ENCODE peak calls at places on chromosomes 3 and 15, in six cellular contexts. F, I, S, P, C and N are unnamed samples.

GRCh38 chr3:148727242-148727641 is 29.5 kb downstream of the AGTR1 start:
- DNase-seq in P (peak), S (peak), C (peak), F (peak), I (peak), N (no peak)

GRCh38 chr3:37863949-37864822 is 2.5 kb downstream of the CTDSPL start:
- DNase-seq in P (peak), F (peak), C (peak), I (no peak), S (peak), N (no peak)

GRCh38 chr3:119331661-119332060 is 37.5 kb downstream of the ARHGAP31 start:
- DNase-seq in C (no peak), P (no peak), S (no peak), F (no peak), I (no peak), N (peak)

GRCh38 chr3:55484741-55485207 is 2.3 kb downstream of the WNT5A start:
- DNase-seq in S (no peak), C (no peak), F (no peak), I (no peak), P (no peak), N (no peak)

GRCh38 chr15:85976986-85977385 is 102.7 kb upstream of the AGBL1 start:
- DNase-seq in F (no peak), S (no peak), C (no peak), P (no peak), I (no peak), N (no peak)

GRCh38 chr3:27354588-27355203 is 14.5 kb downstream of the NEK10 start:
- DNase-seq in S (peak), C (no peak), P (no peak), I (no peak), F (peak), N (no peak)

GRCh38 chr15:39851505-39852082 is 68.5 kb downstream of the GPR176 start:
- DNase-seq in C (no peak), I (no peak), S (peak), F (peak), P (no peak), N (peak)

GRCh38 chr3:158660711-158661110 is 11.7 kb downstream of the LXN start:
- DNase-seq in P (no peak), F (no peak), S (no peak), C (no peak), I (no peak), N (peak)

GRCh38 chr15:98658831-98659699 is 10.7 kb downstream of the IGF1R start:
- DNase-seq in S (peak), P (peak), C (no peak), I (no peak), F (peak), N (peak)

GRCh38 chr15:67107014-67107812 is 41.8 kb downstream of the SMAD3 start:
- DNase-seq in I (no peak), C (no peak), S (no peak), F (peak), P (no peak), N (peak)

GRCh38 chr3:42159706-42160472 is 68.7 kb downstream of the TRAK1 start:
- DNase-seq in F (peak), I (peak), P (peak), C (peak), S (peak), N (no peak)

GRCh38 chr15:75712668-75713337 is at the start of gene CSPG4:
- DNase-seq in I (no peak), S (peak), P (peak), F (peak), C (peak), N (peak)

GRCh38 chr3:100963041-100963440 is 30.2 kb downstream of the ABI3BP start:
- DNase-seq in I (no peak), S (no peak), F (no peak), C (no peak), P (no peak), N (no peak)

GRCh38 chr3:42979044-42979962 is at the start of gene GASK1A:
- DNase-seq in S (peak), F (no peak), P (peak), I (peak), C (peak), N (no peak)

GRCh38 chr15:67101981-67102929 is 36.9 kb downstream of the SMAD3 start:
- DNase-seq in C (no peak), P (no peak), I (no peak), S (no peak), F (peak), N (peak)

GRCh38 chr3:81352867-81353266 is 408.6 kb downstream of the GBE1 start:
- DNase-seq in P (no peak), C (peak), I (no peak), S (peak), F (no peak), N (peak)

GRCh38 chr3:171846594-171846993 is 3.4 kb downstream of the TMEM212 start:
- DNase-seq in I (no peak), C (no peak), P (no peak), F (peak), S (no peak), N (peak)

GRCh38 chr15:81323944-81324881 is at the start of gene STARD5:
- DNase-seq in S (peak), F (peak), I (peak), C (peak), P (peak), N (peak)
- H4K8ac ChIP-seq in S (no peak), F (peak), I (peak), C (no peak), P (peak), N (peak)

GRCh38 chr15:51829360-51830278 is at the start of gene TMOD3:
- DNase-seq in I (peak), P (peak), F (peak), C (peak), S (peak), N (peak)
- H2BK5ac ChIP-seq in I (peak), P (peak), F (peak), C (no peak), S (no peak), N (peak)

DNA sequence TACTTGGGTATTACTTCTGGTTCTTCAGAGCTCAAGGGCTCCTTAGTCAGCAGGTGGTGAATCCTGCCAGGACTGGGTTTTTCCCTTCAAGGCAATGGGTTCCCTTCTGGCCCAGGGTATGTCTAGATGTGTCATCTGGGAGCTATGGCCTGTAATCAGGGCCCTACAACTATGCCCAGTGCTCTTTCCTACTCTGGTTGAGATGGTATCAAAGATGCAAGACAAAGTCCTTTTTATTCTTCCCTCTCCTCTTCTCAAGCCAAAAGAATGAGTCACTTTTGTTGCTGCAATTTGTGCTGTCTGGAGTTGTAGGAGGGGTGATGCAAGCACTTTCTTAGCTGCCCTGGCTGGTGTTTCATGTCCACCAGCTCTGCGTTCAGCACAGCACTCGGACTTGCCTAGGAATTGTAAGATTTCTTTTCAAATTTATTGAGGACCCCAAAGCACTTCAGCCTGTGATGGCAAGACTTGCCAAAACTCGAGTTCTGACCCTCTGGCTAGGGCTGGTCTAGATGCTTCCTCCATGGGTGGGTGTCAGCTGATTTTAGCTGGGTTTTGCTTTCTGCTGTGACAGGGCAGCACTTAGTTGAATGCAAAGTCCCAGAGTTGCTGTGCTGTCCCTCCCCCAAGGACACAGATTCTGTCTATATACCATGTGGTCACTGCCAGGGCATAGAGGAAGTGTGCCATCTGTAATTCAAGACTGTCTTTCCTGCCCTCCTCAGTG is 129.2 kb upstream of the CBLB start:
- DNase-seq in C (no peak), F (peak), S (no peak), I (no peak), P (no peak), N (peak)
- H4K8ac ChIP-seq in C (no peak), F (peak), S (no peak), I (no peak), P (no peak), N (peak)

GRCh38 chr3:8852511-8852910 is 83.1 kb upstream of the OXTR start:
- DNase-seq in S (no peak), I (no peak), F (no peak), P (no peak), C (no peak), N (no peak)
- H2BK5ac ChIP-seq in S (no peak), I (no peak), F (peak), P (no peak), C (no peak), N (peak)

GRCh38 chr3:179954226-179954870 is 82.4 kb downstream of the PEX5L start:
- DNase-seq in S (no peak), F (no peak), P (no peak), I (no peak), C (no peak), N (no peak)
- H4K8ac ChIP-seq in S (no peak), F (no peak), P (no peak), I (no peak), C (no peak), N (no peak)

GRCh38 chr15:63045438-63046278 is 3.1 kb downstream of the TPM1 start:
- DNase-seq in F (peak), S (peak), P (no peak), I (no peak), C (no peak), N (no peak)

GRCh38 chr15:63042879-63043340 is 363 bp downstream of the TPM1 start:
- DNase-seq in F (no peak), I (no peak), P (no peak), S (peak), C (no peak), N (no peak)

GRCh38 chr15:63043391-63044076 is 987 bp downstream of the TPM1 start:
- DNase-seq in I (no peak), P (no peak), F (peak), C (no peak), S (no peak), N (no peak)

GRCh38 chr15:63044645-63045437 is 2.3 kb downstream of the TPM1 start:
- DNase-seq in S (peak), P (no peak), C (peak), F (no peak), I (peak), N (peak)

DNA sequence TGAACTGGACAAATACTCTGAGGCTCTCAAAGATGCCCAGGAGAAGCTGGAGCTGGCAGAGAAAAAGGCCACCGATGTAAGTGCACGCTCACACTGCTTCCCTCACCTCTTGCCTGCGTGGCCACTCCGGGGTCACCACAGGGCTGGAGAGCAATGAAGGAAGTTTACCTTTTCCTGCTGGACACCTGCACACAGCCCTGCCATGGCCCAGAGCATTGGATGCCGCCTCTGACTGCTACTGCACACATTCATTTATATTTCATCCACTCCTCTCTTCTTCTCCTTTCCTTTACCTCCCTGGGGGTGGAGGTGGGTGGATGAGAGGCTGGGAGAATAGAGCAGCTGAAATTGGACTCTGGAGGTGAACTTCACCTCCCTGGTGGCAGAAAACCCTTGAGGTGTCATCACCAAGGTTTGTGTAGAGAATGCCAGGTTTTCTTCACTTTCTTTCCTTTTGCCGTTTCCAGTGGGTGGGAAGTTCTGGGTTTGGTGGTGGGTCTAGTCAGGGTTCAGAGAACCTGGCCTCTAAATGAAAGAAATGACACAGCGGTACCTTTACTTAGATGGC is 1.6 kb downstream of the TPM1 start:
- DNase-seq in I (no peak), S (no peak), F (no peak), P (no peak), C (no peak), N (no peak)
- H2BK5ac ChIP-seq in I (peak), S (no peak), F (peak), P (peak), C (no peak), N (peak)

GRCh38 chr15:34512628-34513027 is 70.8 kb downstream of the GOLGA8B start:
- DNase-seq in P (no peak), I (no peak), S (no peak), F (no peak), C (no peak), N (no peak)

DNA sequence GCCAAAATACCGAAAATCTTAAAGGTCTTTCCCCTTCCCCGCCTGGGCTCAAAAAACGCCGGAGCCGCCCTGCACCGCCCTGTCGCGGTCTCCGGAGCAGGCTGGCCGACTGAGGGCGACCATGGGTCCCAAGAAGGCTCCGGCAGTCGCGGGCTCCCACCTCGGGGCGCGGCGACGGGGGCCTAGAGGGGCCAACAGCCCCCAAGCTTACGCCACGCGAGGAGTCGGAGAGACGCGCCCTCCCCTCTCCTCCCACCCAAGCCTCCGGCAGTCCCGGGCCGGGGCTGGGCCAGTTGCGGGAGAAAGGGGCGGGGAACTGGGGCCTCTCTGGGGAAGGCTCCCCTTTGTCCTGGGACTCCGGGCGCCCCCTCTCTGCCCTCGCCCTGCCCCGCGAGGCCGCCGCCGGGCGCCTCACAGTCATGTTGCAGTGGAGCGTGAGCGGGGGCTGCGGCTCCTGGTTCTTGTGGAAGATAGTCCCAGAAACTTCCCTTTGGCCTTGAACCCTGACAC is 69.1 kb downstream of the GOLGA8B start:
- DNase-seq in C (no peak), P (peak), S (peak), I (no peak), F (peak), N (no peak)
- H4K8ac ChIP-seq in C (no peak), P (peak), S (peak), I (no peak), F (peak), N (no peak)

GRCh38 chr15:77974416-77975331 is 102.8 kb downstream of the TBC1D2B start:
- DNase-seq in I (no peak), P (peak), F (no peak), S (no peak), C (no peak), N (no peak)
- H2BK5ac ChIP-seq in I (no peak), P (no peak), F (no peak), S (no peak), C (no peak), N (no peak)